ENCODE peak calls at places on chromosomes 4 and X, in eight cellular contexts. Y, D, T, C, Q, M, S and L are unnamed samples.

GRCh38 chrX:44705817-44706551 is 137.8 kb upstream of the DUSP21 start:
- DNase-seq in T (no peak), C (no peak), Q (no peak), M (no peak), Y (no peak), D (no peak), S (no peak), L (no peak)

GRCh38 chr4:98627883-98628282 is 30.5 kb downstream of the TSPAN5 start:
- DNase-seq in D (no peak), Y (no peak), M (no peak), T (no peak), Q (peak), C (no peak), S (no peak), L (no peak)

GRCh38 chr4:107258359-107258758 is 222.2 kb upstream of the DKK2 start:
- DNase-seq in T (no peak), C (no peak), M (no peak), Q (peak), S (no peak), D (no peak), Y (no peak), L (no peak)

GRCh38 chr4:141486375-141486997 is 149.9 kb upstream of the IL15 start:
- DNase-seq in C (no peak), D (no peak), Q (peak), S (no peak), M (no peak), Y (no peak), T (no peak), L (no peak)

GRCh38 chr4:35151816-35152572 is 1092.3 kb downstream of the ARAP2 start:
- DNase-seq in C (peak), Q (peak), T (peak), M (no peak), S (no peak), D (no peak), Y (no peak), L (no peak)

GRCh38 chr4:7698586-7698985 is 241.1 kb downstream of the AFAP1 start:
- DNase-seq in Y (no peak), C (no peak), T (no peak), D (no peak), S (no peak), Q (no peak), M (no peak), L (no peak)

GRCh38 chr4:119570401-119570800 is 58.2 kb downstream of the PDE5A start:
- DNase-seq in C (no peak), Q (no peak), Y (no peak), M (no peak), D (no peak), S (no peak), T (no peak), L (no peak)

GRCh38 chrX:68354869-68355628 is 78.2 kb downstream of the OPHN1 start:
- DNase-seq in D (no peak), T (no peak), M (no peak), C (no peak), Y (no peak), S (no peak), Q (peak), L (no peak)

GRCh38 chr4:4457803-4458550 is 71.1 kb downstream of the NSG1 start:
- DNase-seq in C (no peak), T (no peak), S (no peak), Y (no peak), M (no peak), D (no peak), Q (no peak), L (no peak)

GRCh38 chr4:187224560-187224959 is 500.9 kb upstream of the FAT1 start:
- DNase-seq in Y (no peak), D (no peak), S (no peak), Q (no peak), T (no peak), M (no peak), C (no peak), L (no peak)

GRCh38 chr4:6658635-6659075 is 18.2 kb downstream of the MRFAP1 start:
- DNase-seq in T (no peak), Y (no peak), D (peak), S (no peak), C (no peak), M (no peak), Q (no peak), L (no peak)

GRCh38 chr4:170978990-170979389 is 834.2 kb upstream of the GALNTL6 start:
- DNase-seq in M (no peak), C (no peak), D (no peak), Y (no peak), S (no peak), Q (no peak), T (no peak), L (no peak)

GRCh38 chr4:187232796-187233195 is 509.1 kb upstream of the FAT1 start:
- DNase-seq in M (no peak), Q (no peak), D (no peak), C (no peak), Y (no peak), S (no peak), T (no peak), L (no peak)

GRCh38 chrX:28010875-28011274 is 29.6 kb upstream of the DCAF8L1 start:
- DNase-seq in Q (no peak), S (no peak), Y (no peak), C (no peak), D (no peak), M (no peak), T (no peak), L (no peak)

GRCh38 chr4:1398686-1399507 is 7.3 kb downstream of the NKX1-1 start:
- DNase-seq in Y (peak), C (no peak), S (peak), M (no peak), D (peak), T (no peak), Q (no peak), L (no peak)

GRCh38 chr4:73589887-73590801 is 30.1 kb downstream of the RASSF6 start:
- DNase-seq in C (no peak), D (no peak), T (no peak), Y (no peak), S (no peak), M (no peak), Q (no peak), L (no peak)

GRCh38 chrX:44019911-44020310 is 46.7 kb upstream of the NDP start:
- DNase-seq in T (no peak), Y (no peak), Q (no peak), C (no peak), M (no peak), D (no peak), S (no peak), L (no peak)

GRCh38 chrX:48677456-48678030 is 6.1 kb upstream of the WAS start:
- DNase-seq in M (no peak), T (no peak), D (no peak), C (no peak), S (no peak), Q (no peak), Y (no peak), L (no peak)
- H3K4me3 ChIP-seq in M (no peak), T (peak), D (peak), C (peak), S (no peak), Q (peak), Y (peak), L (peak)

GRCh38 chr4:41360911-41361830 is 104.4 kb downstream of the UCHL1 start:
- DNase-seq in D (peak), Y (peak), T (peak), Q (peak), M (peak), C (no peak), S (no peak), L (no peak)
- H3K27ac ChIP-seq in D (peak), Y (peak), T (no peak), Q (peak), M (peak), C (peak), S (peak), L (peak)

GRCh38 chr4:25993564-25994185 is 79.7 kb downstream of the SMIM20 start:
- DNase-seq in C (peak), Q (peak), D (no peak), T (no peak), Y (no peak), M (no peak), S (no peak), L (no peak)
- TF ChIP-seq CTCF in C (no peak), Q (peak), D (no peak), T (peak), Y (no peak), M (no peak), S (no peak), L (no peak)

DNA sequence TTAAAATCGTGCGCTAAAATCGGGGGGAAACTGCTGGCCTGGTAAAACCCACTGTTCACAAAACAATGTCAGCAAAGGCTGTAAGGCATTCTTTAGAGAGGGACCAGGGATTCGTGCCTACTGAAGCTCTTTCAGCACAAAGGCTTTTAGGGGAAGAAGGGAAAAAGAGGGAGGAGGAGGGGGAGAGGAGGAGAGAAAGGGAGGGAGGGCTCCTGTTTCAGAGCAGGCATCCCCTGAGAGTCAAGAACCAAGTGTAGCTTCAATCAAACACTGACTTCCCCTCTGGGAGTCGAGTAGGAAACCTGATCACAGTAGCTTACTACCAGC is 9.5 kb downstream of the BCOR start:
- DNase-seq in D (no peak), Y (no peak), T (no peak), M (no peak), C (no peak), S (no peak), Q (no peak), L (no peak)
- H3K4me3 ChIP-seq in D (no peak), Y (no peak), T (no peak), M (no peak), C (no peak), S (no peak), Q (no peak), L (peak)